ENCODE peak calls at places on chromosomes 1 and 21, in four cellular contexts. I, Z, U and J are unnamed samples.

GRCh38 chr21:32411366-32412161 is 942 bp upstream of the EVA1C start:
- DNase-seq in U (peak), Z (peak), I (peak), J (no peak)

GRCh38 chr1:228374711-228375577 is 31.7 kb downstream of the TRIM11 start:
- DNase-seq in Z (peak), I (no peak), U (no peak), J (peak)

GRCh38 chr1:62337785-62338631 is 18.8 kb upstream of the KANK4 start:
- DNase-seq in U (no peak), I (peak), Z (no peak), J (no peak)

GRCh38 chr21:25283720-25284119 is 323.6 kb downstream of the MRPL39 start:
- DNase-seq in I (peak), Z (no peak), U (no peak), J (no peak)

GRCh38 chr1:159916240-159917051 is 8.9 kb downstream of the TAGLN2 start:
- DNase-seq in I (peak), Z (peak), U (no peak), J (no peak)

GRCh38 chr1:172254521-172255222 is 165.8 kb upstream of the C1orf105 start:
- DNase-seq in I (no peak), Z (no peak), U (no peak), J (no peak)

GRCh38 chr1:199297901-199298300 is 659.1 kb downstream of the PTPRC start:
- DNase-seq in U (no peak), Z (no peak), I (no peak), J (no peak)

GRCh38 chr1:185159966-185160365 is 3.0 kb downstream of the SWT1 start:
- DNase-seq in U (no peak), I (no peak), Z (no peak), J (no peak)

GRCh38 chr1:248136811-248137210 is 8.1 kb upstream of the OR2M5 start:
- DNase-seq in U (no peak), I (no peak), Z (no peak), J (no peak)

GRCh38 chr21:38619865-38620513 is 121.7 kb upstream of the ERG start:
- DNase-seq in I (no peak), U (no peak), Z (no peak), J (no peak)

GRCh38 chr1:157278383-157279156 is 140.4 kb upstream of the ETV3 start:
- DNase-seq in Z (no peak), I (no peak), U (no peak), J (no peak)

GRCh38 chr1:90347366-90347765 is 352.5 kb downstream of the ZNF326 start:
- DNase-seq in Z (no peak), U (no peak), I (no peak), J (no peak)

GRCh38 chr1:79847715-79848114 is 841.2 kb upstream of the ADGRL4 start:
- DNase-seq in I (no peak), Z (no peak), U (no peak), J (no peak)

GRCh38 chr1:246784621-246785535 is 60.7 kb downstream of the SCCPDH start:
- DNase-seq in Z (no peak), I (no peak), U (no peak), J (no peak)

GRCh38 chr1:81391100-81391828 is 409.5 kb upstream of the ADGRL2 start:
- DNase-seq in I (no peak), U (no peak), Z (no peak), J (no peak)

GRCh38 chr1:162616848-162617247 is 15.4 kb upstream of the DDR2 start:
- DNase-seq in U (no peak), I (no peak), Z (no peak), J (no peak)

GRCh38 chr1:162609306-162609705 is 23.0 kb upstream of the DDR2 start:
- DNase-seq in I (no peak), U (no peak), Z (no peak), J (no peak)

GRCh38 chr1:162617513-162617912 is 14.8 kb upstream of the DDR2 start:
- DNase-seq in U (no peak), Z (no peak), I (no peak), J (no peak)

GRCh38 chr1:162612606-162613400 is 19.5 kb upstream of the DDR2 start:
- DNase-seq in Z (no peak), I (no peak), U (no peak), J (no peak)
- TF ChIP-seq POLR2AphosphoS5 in Z (no peak), I (no peak), U (no peak), J (no peak)

GRCh38 chr1:9436258-9436657 is 103.0 kb upstream of the SLC25A33 start:
- DNase-seq in U (no peak), Z (no peak), I (no peak), J (no peak)
- TF ChIP-seq POLR2AphosphoS5 in U (no peak), Z (no peak), I (no peak), J (no peak)

DNA sequence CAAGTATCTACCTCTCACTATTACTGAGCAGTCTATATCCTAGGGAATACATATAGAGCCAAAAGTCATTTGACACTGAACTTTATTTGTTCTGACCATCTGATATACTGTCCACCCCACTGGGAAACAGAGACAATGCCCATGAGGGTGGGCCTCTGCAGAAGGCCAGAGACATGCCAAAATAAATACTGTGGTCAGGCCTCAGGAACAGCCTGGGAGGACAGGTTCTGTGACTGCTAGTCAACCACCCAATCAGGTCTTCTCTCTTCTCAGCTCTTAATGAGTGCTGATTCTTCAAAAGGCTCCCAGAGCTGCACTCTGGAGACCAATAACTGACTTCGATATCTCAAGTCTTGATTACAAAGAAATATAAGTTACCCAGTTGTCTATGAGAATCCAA is 5.5 kb upstream of the ANKRD35 start:
- DNase-seq in U (no peak), I (no peak), Z (peak), J (no peak)
- TF ChIP-seq POLR2AphosphoS5 in U (peak), I (no peak), Z (peak), J (no peak)

DNA sequence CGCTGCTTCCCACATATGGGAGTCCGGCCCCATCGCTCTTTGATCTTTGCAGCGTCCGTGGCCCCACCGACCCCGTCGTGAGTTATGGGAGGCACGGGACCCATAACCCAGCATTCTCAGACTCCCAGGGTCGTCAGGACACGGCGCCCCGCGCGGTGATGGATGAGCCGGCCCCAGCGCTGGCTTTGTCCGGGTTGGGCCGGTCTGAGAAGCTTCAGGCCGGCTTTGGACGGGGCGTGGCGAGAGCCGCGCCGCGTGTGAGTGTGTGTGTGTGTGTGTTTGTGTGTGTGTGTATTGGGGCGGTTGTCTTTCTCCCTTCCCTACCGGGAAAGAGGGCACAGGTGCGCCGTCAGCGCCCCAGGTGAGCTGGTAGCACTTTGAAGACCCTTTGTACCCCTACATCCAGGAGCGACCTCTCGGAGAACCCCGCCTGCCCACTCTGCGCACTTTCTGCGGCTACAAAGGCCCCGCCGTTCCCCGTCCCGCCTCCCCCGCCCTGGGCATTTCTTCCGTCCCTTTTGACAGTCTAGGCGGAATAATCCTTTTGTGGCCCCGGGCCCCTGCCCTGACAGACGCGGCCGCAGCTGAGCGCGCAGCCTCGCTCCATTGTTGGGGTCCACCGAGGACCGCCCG is 725 bp upstream of the DRAXIN start:
- DNase-seq in I (peak), Z (no peak), U (no peak), J (no peak)
- TF ChIP-seq POLR2AphosphoS5 in I (peak), Z (no peak), U (no peak), J (no peak)

GRCh38 chr1:6822530-6823359 is 37.5 kb downstream of the CAMTA1 start:
- DNase-seq in U (no peak), I (no peak), Z (peak), J (no peak)
- TF ChIP-seq POLR2AphosphoS5 in U (no peak), I (no peak), Z (peak), J (no peak)

GRCh38 chr1:169046671-169047070 is 59.8 kb upstream of the ATP1B1 start:
- DNase-seq in Z (no peak), I (no peak), U (no peak), J (no peak)
- TF ChIP-seq POLR2AphosphoS5 in Z (no peak), I (no peak), U (no peak), J (no peak)

GRCh38 chr1:118101445-118101844 is 83.6 kb downstream of the SPAG17 start:
- DNase-seq in Z (no peak), U (no peak), I (no peak), J (no peak)

GRCh38 chr1:118101989-118102388 is 83.0 kb downstream of the SPAG17 start:
- DNase-seq in U (no peak), Z (no peak), I (no peak), J (no peak)

GRCh38 chr1:118093017-118093416 is 92.0 kb downstream of the SPAG17 start:
- DNase-seq in Z (no peak), U (no peak), I (no peak), J (no peak)

GRCh38 chr1:118100686-118101300 is 84.2 kb downstream of the SPAG17 start:
- DNase-seq in U (no peak), Z (peak), I (no peak), J (no peak)

DNA sequence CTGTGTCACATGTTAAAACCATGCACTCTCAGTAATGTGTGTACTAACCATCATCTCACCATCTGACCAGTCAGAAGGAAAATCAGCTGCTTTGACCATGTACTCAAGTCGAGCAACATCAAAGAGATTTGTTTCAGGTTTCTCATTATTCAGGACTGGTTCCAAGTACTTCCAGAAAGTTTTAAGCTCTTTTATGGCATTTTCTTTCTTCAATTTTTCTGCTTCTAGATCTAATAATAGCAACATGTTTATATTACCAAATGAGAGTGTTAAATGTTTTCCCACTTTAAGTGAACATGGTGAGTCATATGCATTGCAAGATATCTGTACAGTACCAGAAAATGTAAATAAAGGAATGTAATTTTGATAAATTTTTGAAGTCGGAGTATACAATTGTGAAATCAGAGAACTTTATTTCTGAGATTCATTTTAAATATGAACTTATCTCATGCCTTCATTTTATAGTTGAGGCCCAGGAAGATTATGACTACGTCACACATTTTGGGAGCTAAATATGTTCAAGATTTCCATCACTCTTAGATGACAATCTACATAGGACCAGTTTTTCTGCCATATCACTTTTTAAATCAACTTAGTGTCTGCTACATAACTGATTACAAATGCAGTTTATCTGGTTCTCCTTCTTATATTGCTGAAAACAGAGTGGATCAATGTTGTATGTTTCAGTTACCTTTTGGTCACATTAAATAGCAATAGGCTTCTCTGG is 87.2 kb downstream of the SPAG17 start:
- DNase-seq in I (no peak), Z (no peak), U (no peak), J (no peak)
- TF ChIP-seq POLR2AphosphoS5 in I (no peak), Z (no peak), U (no peak), J (no peak)

GRCh38 chr1:167899253-167899681 is 14.7 kb downstream of the ADCY10 start:
- DNase-seq in I (no peak), U (no peak), Z (peak), J (peak)
- TF ChIP-seq POLR2AphosphoS5 in I (no peak), U (no peak), Z (peak), J (no peak)

DNA sequence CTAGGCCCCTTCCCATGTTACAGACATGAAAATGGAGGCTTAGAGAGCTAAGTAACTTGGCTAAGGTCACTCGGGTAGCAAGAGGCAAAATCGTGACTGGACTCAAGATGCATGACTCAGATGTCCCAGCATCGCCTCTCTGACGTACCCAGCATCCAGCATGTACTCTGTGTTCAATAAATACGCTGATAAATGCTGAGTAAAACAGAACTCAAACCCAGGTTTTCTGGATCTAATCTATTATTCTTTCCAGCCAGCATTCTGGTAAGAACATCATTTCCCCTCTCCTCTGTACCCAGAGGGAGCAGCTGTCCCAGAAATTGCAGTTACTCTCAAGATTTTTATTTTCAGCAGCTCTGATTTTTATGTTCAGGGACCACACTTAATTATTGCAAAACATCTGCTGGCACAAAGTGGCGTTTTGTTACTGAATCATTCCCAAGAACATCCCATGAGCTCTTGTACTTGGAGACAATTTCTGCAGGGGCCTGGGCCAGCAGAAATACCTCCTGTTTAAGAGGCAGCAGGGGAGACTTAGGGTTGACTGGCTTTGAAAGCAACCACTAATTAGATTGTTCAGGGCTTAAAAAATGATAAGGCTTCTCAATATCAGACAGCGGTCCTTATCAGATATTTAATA is 249.0 kb downstream of the PRDM2 start:
- DNase-seq in I (no peak), Z (no peak), U (no peak), J (no peak)
- TF ChIP-seq POLR2AphosphoS5 in I (no peak), Z (no peak), U (peak), J (no peak)

GRCh38 chr1:156097499-156098178 is 15.4 kb upstream of the MEX3A start:
- DNase-seq in I (no peak), U (no peak), Z (no peak), J (no peak)
- TF ChIP-seq POLR2AphosphoS5 in I (no peak), U (no peak), Z (no peak), J (peak)